ENCODE peak calls at places on chromosome 6, in eight cellular contexts. D is psoas muscle, X is neural progenitor cell, Z is cardiac muscle cell, A is PC-3, H is mammary epithelial cell, L is heart right ventricle, W is SK-N-SH. K is an unnamed sample.

GRCh38 chr6:21856096-21856825 is 262.7 kb downstream of the SOX4 start:
- DNase-seq in L (no peak), X (no peak), H (peak; percentile 93), D (no peak), A (peak; percentile 83), W (no peak), Z (peak; percentile 50), K (peak; percentile 95)

GRCh38 chr6:11354019-11354418 is 121.6 kb upstream of the NEDD9 start:
- DNase-seq in W (no peak), L (peak; percentile 31), H (peak; percentile 90), A (no peak), D (no peak), X (no peak), Z (peak; percentile 90), K (peak; percentile 85)

GRCh38 chr6:65638047-65638831 is 68.8 kb downstream of the EYS start:
- DNase-seq in W (peak; percentile 23), Z (no peak), A (peak; percentile 43), L (no peak), H (no peak), X (peak; percentile 56), D (no peak), K (no peak)

GRCh38 chr6:96521267-96521624 is 360 bp upstream of the UFL1 start:
- DNase-seq in A (no peak), X (no peak), Z (no peak), W (no peak), H (no peak), D (no peak), L (no peak), K (peak; percentile 31)

GRCh38 chr6:4313044-4313686 is 177.8 kb upstream of the ECI2 start:
- DNase-seq in X (peak; percentile 54), D (no peak), A (peak; percentile 98), L (no peak), H (peak; percentile 95), W (no peak), Z (peak; percentile 97), K (peak; percentile 92)

GRCh38 chr6:169695131-169695530 is 6.7 kb downstream of the WDR27 start:
- DNase-seq in H (no peak), W (no peak), D (no peak), Z (no peak), X (no peak), A (no peak), L (no peak), K (no peak)

GRCh38 chr6:145187491-145188206 is 547.7 kb downstream of the EPM2A start:
- DNase-seq in D (no peak), H (no peak), L (no peak), Z (no peak), X (no peak), A (no peak), W (no peak), K (no peak)

GRCh38 chr6:73566954-73567591 is 46.2 kb upstream of the EEF1A1 start:
- DNase-seq in X (no peak), H (peak; percentile 24), L (peak; percentile 38), Z (peak; percentile 66), W (no peak), A (no peak), D (peak; percentile 74), K (no peak)

GRCh38 chr6:41878961-41879405 is 16.2 kb downstream of the USP49 start:
- DNase-seq in A (peak; percentile 65), H (no peak), D (no peak), W (no peak), L (no peak), Z (peak; percentile 9), X (no peak), K (peak; percentile 6)

GRCh38 chr6:36353411-36353915 is 16.8 kb upstream of the BNIP5 start:
- DNase-seq in L (no peak), X (no peak), D (no peak), W (no peak), A (no peak), H (peak; percentile 51), Z (peak; percentile 60), K (no peak)

GRCh38 chr6:108850669-108851467 is 2.6 kb downstream of the ARMC2 start:
- DNase-seq in L (peak; percentile 59), D (no peak), Z (peak; percentile 19), A (no peak), H (no peak), W (no peak), X (no peak), K (no peak)

GRCh38 chr6:169967687-169968086 is 216.3 kb downstream of the ERMARD start:
- DNase-seq in D (no peak), L (no peak), X (no peak), A (no peak), W (peak; percentile 5), Z (no peak), H (no peak), K (no peak)

GRCh38 chr6:109024784-109025183 is 69.9 kb downstream of the SESN1 start:
- DNase-seq in Z (peak; percentile 48), A (no peak), L (peak; percentile 28), W (no peak), D (peak; percentile 64), H (no peak), X (peak; percentile 42), K (no peak)

GRCh38 chr6:1024161-1024560 is 287.7 kb upstream of the FOXQ1 start:
- DNase-seq in H (no peak), Z (no peak), X (no peak), W (no peak), D (no peak), L (no peak), A (no peak), K (no peak)

GRCh38 chr6:160300076-160300695 is 41.6 kb upstream of the SLC22A2 start:
- DNase-seq in H (peak; percentile 49), A (no peak), W (no peak), D (no peak), X (no peak), L (no peak), Z (no peak), K (peak; percentile 80)

GRCh38 chr6:44161997-44162338 is 3.3 kb downstream of the CAPN11 start:
- DNase-seq in Z (no peak), L (no peak), D (no peak), H (peak; percentile 68), W (no peak), X (no peak), A (peak; percentile 54), K (peak; percentile 68)

GRCh38 chr6:148200302-148200701 is 142.3 kb upstream of the SASH1 start:
- DNase-seq in X (no peak), W (no peak), Z (no peak), A (no peak), L (peak; percentile 27), H (no peak), D (no peak), K (no peak)

GRCh38 chr6:155121699-155122098 is 126.6 kb downstream of the TIAM2 start:
- DNase-seq in L (no peak), D (no peak), A (no peak), H (no peak), W (peak; percentile 63), Z (peak; percentile 17), X (peak; percentile 60), K (no peak)

GRCh38 chr6:13695217-13695616 is 16.4 kb downstream of the RANBP9 start:
- DNase-seq in D (no peak), Z (no peak), A (no peak), L (no peak), W (no peak), X (no peak), H (no peak), K (no peak)

GRCh38 chr6:31729515-31729978 is 448 bp upstream of the DDAH2 start:
- DNase-seq in X (peak; percentile 97), H (peak; percentile 80), W (peak; percentile 93), A (peak; percentile 82), Z (peak; percentile 89), D (peak; percentile 94), L (peak; percentile 92), K (peak; percentile 80)

GRCh38 chr6:3690506-3690905 is 61.0 kb downstream of the PXDC1 start:
- DNase-seq in X (no peak), H (no peak), W (no peak), L (no peak), A (no peak), Z (no peak), D (no peak), K (no peak)

GRCh38 chr6:144007779-144008500 is at the start of gene PLAGL1:
- DNase-seq in H (peak; percentile 57), A (peak; percentile 70), W (peak; percentile 68), L (peak; percentile 77), Z (peak; percentile 83), X (peak; percentile 66), D (peak; percentile 84), K (peak; percentile 20)

GRCh38 chr6:10861086-10861485 is 20.8 kb downstream of the GCM2 start:
- DNase-seq in L (no peak), X (no peak), W (no peak), Z (no peak), H (no peak), D (no peak), A (no peak), K (no peak)

DNA sequence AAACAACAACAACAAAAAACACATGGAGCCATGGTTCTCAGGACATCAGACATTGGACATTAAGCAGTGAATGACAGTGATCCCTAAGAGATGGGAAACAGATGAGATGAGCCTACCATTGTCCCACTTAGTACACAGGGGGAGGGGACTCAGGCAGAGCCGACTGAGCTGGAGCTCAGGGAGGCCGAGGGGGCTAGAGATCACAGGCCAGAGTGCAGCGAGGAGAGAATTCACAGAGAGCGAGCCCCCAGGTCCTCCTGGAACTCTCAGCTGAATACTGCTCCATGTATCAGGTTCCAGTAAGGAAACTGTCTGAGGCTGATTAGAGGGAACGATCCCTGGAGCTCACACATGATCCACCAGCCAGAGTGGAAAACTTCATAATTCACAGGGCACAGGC is 134.6 kb downstream of the GRM4 start:
- DNase-seq in Z (no peak), H (no peak), W (no peak), L (no peak), X (peak; percentile 52), A (no peak), D (no peak), K (no peak)
- H3K27me3 ChIP-seq in Z (no peaks in the 10 kb centered on the region), H (no peaks in the 10 kb centered on the region), W (peaks cover 11% of the 10 kb centered on the region), L (peaks cover 7% of the 10 kb centered on the region), X (no peaks in the 10 kb centered on the region), A (peaks cover 38% of the 10 kb centered on the region), D (peaks cover 23% of the 10 kb centered on the region), K (no peaks in the 10 kb centered on the region)

GRCh38 chr6:100493206-100493888 is 28.6 kb upstream of the SIM1 start:
- DNase-seq in D (no peak), L (no peak), X (no peak), W (no peak), Z (no peak), H (peak; percentile 90), A (peak; percentile 64), K (peak; percentile 92)
- H3K27ac ChIP-seq in D (no peak overlapping the region), L (no peak overlapping the region), X (no peak overlapping the region), W (no peak overlapping the region), Z (no peak overlapping the region), H (peak overlapping the region; percentile 13), A (peak overlapping the region; percentile 2), K (no peak overlapping the region)

DNA sequence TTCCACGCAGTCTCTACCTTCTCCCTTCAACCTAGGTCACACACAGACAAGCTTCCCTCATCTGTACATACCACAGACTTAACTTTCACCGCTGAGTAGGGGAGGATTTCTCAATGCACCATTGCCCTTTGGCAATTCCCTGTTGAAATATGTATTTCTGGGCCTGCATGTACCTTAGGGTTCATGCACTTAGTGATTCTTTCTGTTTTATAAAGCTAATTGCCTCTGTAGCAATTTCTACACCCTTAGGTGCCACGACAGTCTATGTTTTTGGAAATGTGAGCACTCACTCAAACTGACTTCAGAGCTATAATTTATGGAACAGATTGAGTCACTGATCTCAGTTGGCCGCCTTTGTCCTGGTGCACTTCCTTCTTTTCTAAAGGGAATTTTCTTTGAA is 253.8 kb upstream of the PRDM1 start:
- DNase-seq in H (peak; percentile 31), D (no peak), X (no peak), Z (no peak), W (no peak), A (no peak), L (no peak), K (peak; percentile 73)
- TF ChIP-seq CTCF in H (no peak), D (no peak), X (no peak), Z (no peak), W (no peak), A (no peak), L (no peak), K (no peak)

GRCh38 chr6:30007132-30007764 is 53.8 kb upstream of the POLR1H start:
- DNase-seq in X (peak; percentile 63), H (no peak), A (no peak), Z (no peak), W (no peak), D (peak; percentile 55), L (peak; percentile 27), K (no peak)
- H3K27me3 ChIP-seq in X (peaks cover 73% of the 10 kb centered on the region), H (peaks cover 7% of the 10 kb centered on the region), A (no peaks in the 10 kb centered on the region), Z (peaks cover 63% of the 10 kb centered on the region), W (no peaks in the 10 kb centered on the region), D (peaks cover 31% of the 10 kb centered on the region), L (no peaks in the 10 kb centered on the region), K (peaks cover 41% of the 10 kb centered on the region)